ENCODE peak calls at places on chromosomes 5 and 9, in ten cellular contexts. S is Peyer's patch; D is suprapubic skin; N is effector memory CD4-positive, alpha-beta T cell; F is thyroid gland; X is sigmoid colon; G is mesendoderm; H is neuronal stem cell; O is lung; Y is breast epithelium. Z is an unnamed sample.

GRCh38 chr5:36252722-36253340 is 11.1 kb upstream of the NADK2 start:
- DNase-seq in S (no peak), D (no peak), N (no peak), F (no peak), X (no peak), G (no peak), H (no peak), O (no peak), Y (no peak), Z (no peak)

GRCh38 chr5:122110990-122111389 is 18.4 kb upstream of the ZNF474 start:
- DNase-seq in S (no peak), D (no peak), N (no peak), F (no peak), X (no peak), G (no peak), H (no peak), O (no peak), Y (no peak), Z (no peak)

GRCh38 chr5:151200913-151201445 is 22.9 kb downstream of the CCDC69 start:
- DNase-seq in S (no peak), D (peak; percentile 57), N (no peak), F (no peak), X (no peak), G (no peak), H (no peak), O (peak; percentile 23), Y (no peak), Z (peak; percentile 35)

GRCh38 chr9:122127396-122127798 is 32.2 kb downstream of the NDUFA8 start:
- DNase-seq in S (no peak), D (no peak), N (no peak), F (no peak), X (peak; percentile 61), G (no peak), H (no peak), O (no peak), Y (no peak), Z (no peak)

GRCh38 chr5:143041461-143041860 is 271.3 kb downstream of the ARHGAP26 start:
- DNase-seq in S (no peak), D (no peak), N (no peak), F (no peak), X (no peak), G (no peak), H (no peak), O (no peak), Y (no peak), Z (no peak)

GRCh38 chr5:141845371-141845821 is 32.8 kb downstream of the PCDH1 start:
- DNase-seq in S (no peak), D (no peak), N (no peak), F (no peak), X (no peak), G (peak; percentile 91), H (no peak), O (no peak), Y (no peak), Z (no peak)

GRCh38 chr5:7348168-7348802 is 47.7 kb upstream of the ADCY2 start:
- DNase-seq in S (no peak), D (no peak), N (no peak), F (no peak), X (no peak), G (no peak), H (no peak), O (no peak), Y (no peak), Z (no peak)

GRCh38 chr5:128195316-128195715 is 111.8 kb downstream of the SLC12A2 start:
- DNase-seq in S (no peak), D (no peak), N (no peak), F (no peak), X (no peak), G (no peak), H (no peak), O (no peak), Y (no peak), Z (no peak)

GRCh38 chr5:8843766-8844165 is 702.1 kb downstream of the SEMA5A start:
- DNase-seq in S (no peak), D (no peak), N (no peak), F (peak; percentile 14), X (no peak), G (no peak), H (no peak), O (no peak), Y (no peak), Z (no peak)

GRCh38 chr9:96116275-96117051 is 185.5 kb downstream of the HSD17B3 start:
- DNase-seq in S (peak; percentile 60), D (no peak), N (no peak), F (no peak), X (peak; percentile 88), G (no peak), H (no peak), O (no peak), Y (peak; percentile 87), Z (no peak)

GRCh38 chr9:108746864-108747263 is 108.9 kb downstream of the ACTL7B start:
- DNase-seq in S (no peak), D (no peak), N (no peak), F (no peak), X (no peak), G (no peak), H (no peak), O (no peak), Y (no peak), Z (no peak)

GRCh38 chr5:159732220-159732619 is 184.1 kb upstream of the ADRA1B start:
- DNase-seq in S (no peak), D (no peak), N (no peak), F (no peak), X (no peak), G (no peak), H (no peak), O (no peak), Y (no peak), Z (no peak)

GRCh38 chr9:98108540-98109031 is 10.4 kb downstream of the TRIM14 start:
- DNase-seq in S (peak; percentile 29), D (peak; percentile 4), N (peak; percentile 19), F (no peak), X (no peak), G (no peak), H (no peak), O (no peak), Y (no peak), Z (peak; percentile 56)

GRCh38 chr9:126806336-126806735 is 1.5 kb downstream of the ZBTB43 start:
- DNase-seq in S (no peak), D (no peak), N (no peak), F (no peak), X (no peak), G (no peak), H (no peak), O (no peak), Y (no peak), Z (no peak)
- H3K4me3 ChIP-seq in S (peak overlapping the region; percentile 97), D (peak overlapping the region; percentile 77), N (no peak overlapping the region), F (no peak overlapping the region), X (peak overlapping the region; percentile 79), G (no peak overlapping the region), H (no peak overlapping the region), O (no peak overlapping the region), Y (peak overlapping the region; percentile 94), Z (peak overlapping the region; percentile 97)

GRCh38 chr5:132222649-132223038 is 5.0 kb downstream of the P4HA2 start:
- DNase-seq in S (no peak), D (no peak), N (no peak), F (no peak), X (no peak), G (no peak), H (no peak), O (no peak), Y (no peak), Z (no peak)
- H3K27ac ChIP-seq in S (no peak overlapping the region), D (no peak overlapping the region), N (no peak overlapping the region), F (no peak overlapping the region), X (peak overlapping the region; percentile 74), G (no peak overlapping the region), H (no peak overlapping the region), O (no peak overlapping the region), Y (no peak overlapping the region), Z (peak overlapping the region; percentile 83)

GRCh38 chr5:113371788-113372196 is 63.0 kb downstream of the TSSK1B start:
- DNase-seq in S (no peak), D (no peak), N (no peak), F (no peak), X (no peak), G (no peak), H (no peak), O (no peak), Y (no peak), Z (no peak)
- H3K4me3 ChIP-seq in S (no peak overlapping the region), D (no peak overlapping the region), N (no peak overlapping the region), F (no peak overlapping the region), X (no peak overlapping the region), G (no peak overlapping the region), H (no peak overlapping the region), O (no peak overlapping the region), Y (no peak overlapping the region), Z (no peak overlapping the region)

GRCh38 chr5:145586664-145587307 is 248.4 kb downstream of the PRELID2 start:
- DNase-seq in S (no peak), D (no peak), N (no peak), F (no peak), X (no peak), G (peak; percentile 8), H (no peak), O (no peak), Y (no peak), Z (no peak)
- H3K27ac ChIP-seq in S (peak overlapping the region; percentile 62), D (no peak overlapping the region), N (no peak overlapping the region), F (no peak overlapping the region), X (no peak overlapping the region), G (no peak overlapping the region), H (no peak overlapping the region), O (no peak overlapping the region), Y (no peak overlapping the region), Z (no peak overlapping the region)

GRCh38 chr5:3597002-3597726 is 1.5 kb downstream of the IRX1 start:
- DNase-seq in S (no peak), D (no peak), N (no peak), F (no peak), X (no peak), G (peak; percentile 32), H (no peak), O (no peak), Y (no peak), Z (no peak)
- H3K4me3 ChIP-seq in S (no peak overlapping the region), D (peak overlapping the region; percentile 60), N (no peak overlapping the region), F (no peak overlapping the region), X (no peak overlapping the region), G (no peak overlapping the region), H (peak overlapping the region; percentile 62), O (peak overlapping the region; percentile 48), Y (peak overlapping the region; percentile 69), Z (peak overlapping the region; percentile 65)

GRCh38 chr9:111037744-111038335 is 430 bp downstream of the LPAR1 start:
- DNase-seq in S (peak; percentile 67), D (peak; percentile 81), N (no peak), F (peak; percentile 78), X (peak; percentile 76), G (peak; percentile 80), H (peak; percentile 73), O (no peak), Y (no peak), Z (no peak)
- H3K27ac ChIP-seq in S (peak overlapping the region; percentile 92), D (peak overlapping the region; percentile 96), N (no peak overlapping the region), F (peak overlapping the region; percentile 89), X (peak overlapping the region; percentile 84), G (peak overlapping the region; percentile 58), H (peak overlapping the region; percentile 38), O (peak overlapping the region; percentile 43), Y (peak overlapping the region; percentile 98), Z (peak overlapping the region; percentile 92)

GRCh38 chr5:131609774-131610173 is 25.3 kb downstream of the RAPGEF6 start:
- DNase-seq in S (no peak), D (no peak), N (no peak), F (no peak), X (no peak), G (no peak), H (no peak), O (no peak), Y (no peak), Z (no peak)
- H3K4me3 ChIP-seq in S (no peak overlapping the region), D (no peak overlapping the region), N (no peak overlapping the region), F (no peak overlapping the region), X (no peak overlapping the region), G (no peak overlapping the region), H (no peak overlapping the region), O (no peak overlapping the region), Y (no peak overlapping the region), Z (no peak overlapping the region)